ENCODE peak calls at places on chromosomes 12 and 14, in four cellular contexts. I is cardiac muscle cell, P is suprapubic skin, X is HL-60. M is an unnamed sample.

GRCh38 chr12:130596241-130596640 is 119.9 kb downstream of the RIMBP2 start:
- DNase-seq in P (no peak), X (no peak), I (no peak), M (no peak)

GRCh38 chr14:43132441-43132840 is 1374.6 kb downstream of the FSCB start:
- DNase-seq in I (no peak), X (no peak), P (no peak), M (no peak)

GRCh38 chr12:93684716-93685115 is 7.5 kb downstream of the CRADD start:
- DNase-seq in P (no peak), I (no peak), X (no peak), M (no peak)

GRCh38 chr14:22908601-22909000 is 10.3 kb downstream of the RBM23 start:
- DNase-seq in P (no peak), X (peak), I (no peak), M (no peak)

GRCh38 chr12:10498042-10498441 is 7.6 kb upstream of the EIF2S3B start:
- DNase-seq in P (no peak), I (no peak), X (no peak), M (no peak)

GRCh38 chr14:77000340-77001235 is 27.9 kb downstream of the IRF2BPL start:
- DNase-seq in X (peak), I (peak), P (no peak), M (no peak)

GRCh38 chr14:56087824-56088571 is 30.2 kb upstream of the PELI2 start:
- DNase-seq in I (peak), P (no peak), X (no peak), M (no peak)

GRCh38 chr12:50059440-50060119 is 2.2 kb downstream of the ASIC1 start:
- DNase-seq in P (no peak), I (no peak), X (peak), M (no peak)

GRCh38 chr12:99553461-99553860 is 94.1 kb upstream of the GARIN6 start:
- DNase-seq in I (no peak), X (no peak), P (no peak), M (no peak)

GRCh38 chr14:104758981-104759975 is 6.3 kb downstream of the SIVA1 start:
- DNase-seq in I (no peak), P (no peak), X (no peak), M (no peak)

GRCh38 chr12:116143883-116144266 is 133.6 kb downstream of the MED13L start:
- DNase-seq in X (no peak), I (peak), P (no peak), M (no peak)

GRCh38 chr12:17579148-17580026 is 510.6 kb downstream of the RERGL start:
- DNase-seq in P (no peak), I (peak), X (no peak), M (no peak)

GRCh38 chr12:132066345-132066685 is 77.8 kb downstream of the DDX51 start:
- DNase-seq in I (no peak), X (peak), P (no peak), M (no peak)

GRCh38 chr14:64758711-64759554 is 54.7 kb downstream of the PLEKHG3 start:
- DNase-seq in X (no peak), I (no peak), P (no peak), M (no peak)

GRCh38 chr12:92034858-92035401 is 110.7 kb downstream of the BTG1 start:
- DNase-seq in I (no peak), P (no peak), X (no peak), M (no peak)

GRCh38 chr12:4330203-4330602 is 9.2 kb downstream of the TIGAR start:
- DNase-seq in I (no peak), X (no peak), P (no peak), M (no peak)

GRCh38 chr14:20317720-20318119 is 12.0 kb upstream of the TTC5 start:
- DNase-seq in X (no peak), P (no peak), I (no peak), M (no peak)

GRCh38 chr14:73786632-73786941 is 65.0 kb upstream of the PTGR2 start:
- DNase-seq in P (no peak), X (no peak), I (peak), M (no peak)

GRCh38 chr14:25904446-25904845 is 693.4 kb downstream of the NOVA1 start:
- DNase-seq in P (no peak), X (no peak), I (no peak), M (no peak)

GRCh38 chr14:89440997-89441909 is 24.2 kb upstream of the FOXN3 start:
- DNase-seq in P (no peak), X (no peak), I (no peak), M (no peak)

GRCh38 chr12:101498252-101498651 is 23.1 kb downstream of the SPIC start:
- DNase-seq in P (no peak), X (no peak), I (no peak), M (no peak)

GRCh38 chr12:96257550-96258392 is 63.6 kb downstream of the ELK3 start:
- DNase-seq in P (no peak), X (no peak), I (no peak), M (no peak)

GRCh38 chr12:123075092-123075491 is 75.8 kb downstream of the PITPNM2 start:
- DNase-seq in I (no peak), X (no peak), P (no peak), M (no peak)

GRCh38 chr12:6553051-6553868 is 2.6 kb downstream of the IFFO1 start:
- DNase-seq in X (no peak), P (no peak), I (no peak), M (no peak)

GRCh38 chr12:12716151-12716844 is 870 bp upstream of the CDKN1B start:
- DNase-seq in I (no peak), P (no peak), X (peak), M (no peak)

GRCh38 chr14:72855913-72856312 is 38.0 kb downstream of the DPF3 start:
- DNase-seq in P (no peak), I (no peak), X (no peak), M (no peak)

GRCh38 chr12:12007713-12008231 is 63.0 kb upstream of the BCL2L14 start:
- DNase-seq in P (no peak), I (no peak), X (no peak), M (no peak)

GRCh38 chr12:121190523-121191031 is 19.4 kb upstream of the P2RX4 start:
- DNase-seq in X (no peak), I (no peak), P (no peak), M (no peak)
- H3K4me3 ChIP-seq in X (no peak), I (no peak), P (no peak), M (no peak)

GRCh38 chr14:102374264-102374663 is 11.5 kb downstream of the TECPR2 start:
- DNase-seq in X (no peak), P (no peak), I (no peak), M (no peak)
- H3K4me3 ChIP-seq in X (no peak), P (no peak), I (no peak), M (no peak)

DNA sequence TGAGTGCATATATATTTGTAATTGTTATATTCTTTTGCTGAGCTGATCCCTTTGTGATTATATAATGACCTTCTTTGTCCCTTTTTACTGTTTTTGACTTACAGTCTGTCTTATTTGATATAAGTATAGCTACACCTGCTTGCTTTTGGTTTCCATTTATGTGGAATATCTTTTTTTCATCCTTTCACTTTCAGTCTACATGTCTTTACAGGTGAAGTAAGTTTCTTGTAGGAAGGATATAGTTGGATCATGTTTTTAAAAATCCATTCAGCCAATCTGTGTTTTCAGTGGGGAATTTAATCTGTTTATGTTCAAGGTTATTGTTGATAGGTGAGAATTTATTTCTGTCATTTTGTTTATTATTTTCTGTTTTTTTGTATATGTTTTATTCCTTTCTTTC is 12.1 kb downstream of the GZMH start:
- DNase-seq in I (no peak), P (no peak), X (no peak), M (no peak)
- H3K4me3 ChIP-seq in I (no peak), P (no peak), X (no peak), M (no peak)

GRCh38 chr14:38186217-38186616 is 21.5 kb upstream of the SSTR1 start:
- DNase-seq in X (no peak), P (no peak), I (no peak), M (no peak)

GRCh38 chr14:38185661-38186060 is 22.0 kb upstream of the SSTR1 start:
- DNase-seq in P (no peak), I (no peak), X (no peak), M (no peak)

GRCh38 chr14:38184132-38184531 is 23.6 kb upstream of the SSTR1 start:
- DNase-seq in I (no peak), P (no peak), X (no peak), M (no peak)

GRCh38 chr14:38187475-38187874 is 20.2 kb upstream of the SSTR1 start:
- DNase-seq in X (no peak), P (no peak), I (no peak), M (no peak)

DNA sequence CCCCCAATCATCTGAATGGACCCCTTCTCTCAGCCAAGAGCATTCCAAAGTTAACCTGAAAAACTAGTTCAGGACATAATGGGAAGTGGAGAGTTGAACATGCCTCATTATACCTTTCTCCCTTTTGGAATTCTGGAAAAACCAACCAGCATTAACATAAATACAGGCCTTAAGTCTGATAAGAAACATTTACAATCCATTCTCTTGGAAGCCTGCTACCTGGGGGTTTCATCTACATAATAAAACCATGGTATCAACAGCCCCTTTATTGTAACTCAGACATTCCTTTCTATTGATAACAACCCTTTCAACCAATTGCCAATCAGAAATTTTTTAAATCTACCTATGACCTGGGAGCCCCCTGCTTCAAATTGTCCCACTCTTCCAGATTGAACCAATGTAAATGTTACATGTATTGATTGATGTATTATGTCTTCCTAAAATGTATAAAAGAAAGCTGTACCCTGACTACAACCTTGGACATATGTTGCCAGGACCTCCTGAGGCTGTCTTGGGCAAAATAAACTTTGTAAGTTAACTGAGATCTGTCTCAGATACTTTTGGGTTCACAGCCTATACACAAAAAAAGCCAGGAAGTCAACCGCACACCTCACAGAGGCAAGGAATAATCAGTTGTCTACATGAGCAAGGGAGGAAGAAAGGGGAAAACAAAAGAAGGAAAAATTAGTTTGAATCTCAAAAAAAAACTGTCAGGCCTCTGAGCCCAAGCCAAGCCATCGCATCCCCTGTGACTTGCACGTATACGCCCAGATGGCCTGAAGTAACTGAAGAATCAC is 17.6 kb upstream of the SSTR1 start:
- DNase-seq in P (no peak), X (no peak), I (no peak), M (no peak)
- H3K4me3 ChIP-seq in P (no peak), X (no peak), I (no peak), M (no peak)

GRCh38 chr12:9326085-9326484 is 117.9 kb upstream of the PZP start:
- DNase-seq in I (no peak), P (no peak), X (no peak), M (no peak)

GRCh38 chr12:9325513-9325912 is 117.3 kb upstream of the PZP start:
- DNase-seq in P (no peak), I (no peak), X (no peak), M (no peak)

GRCh38 chr12:9328065-9328464 is 119.9 kb upstream of the PZP start:
- DNase-seq in X (no peak), P (no peak), I (no peak), M (no peak)

GRCh38 chr12:9329019-9329418 is 120.8 kb upstream of the PZP start:
- DNase-seq in I (no peak), P (no peak), X (no peak), M (no peak)

GRCh38 chr12:9327307-9327706 is 119.1 kb upstream of the PZP start:
- DNase-seq in X (no peak), P (no peak), I (no peak), M (no peak)
- H3K4me3 ChIP-seq in X (no peak), P (no peak), I (no peak), M (no peak)

DNA sequence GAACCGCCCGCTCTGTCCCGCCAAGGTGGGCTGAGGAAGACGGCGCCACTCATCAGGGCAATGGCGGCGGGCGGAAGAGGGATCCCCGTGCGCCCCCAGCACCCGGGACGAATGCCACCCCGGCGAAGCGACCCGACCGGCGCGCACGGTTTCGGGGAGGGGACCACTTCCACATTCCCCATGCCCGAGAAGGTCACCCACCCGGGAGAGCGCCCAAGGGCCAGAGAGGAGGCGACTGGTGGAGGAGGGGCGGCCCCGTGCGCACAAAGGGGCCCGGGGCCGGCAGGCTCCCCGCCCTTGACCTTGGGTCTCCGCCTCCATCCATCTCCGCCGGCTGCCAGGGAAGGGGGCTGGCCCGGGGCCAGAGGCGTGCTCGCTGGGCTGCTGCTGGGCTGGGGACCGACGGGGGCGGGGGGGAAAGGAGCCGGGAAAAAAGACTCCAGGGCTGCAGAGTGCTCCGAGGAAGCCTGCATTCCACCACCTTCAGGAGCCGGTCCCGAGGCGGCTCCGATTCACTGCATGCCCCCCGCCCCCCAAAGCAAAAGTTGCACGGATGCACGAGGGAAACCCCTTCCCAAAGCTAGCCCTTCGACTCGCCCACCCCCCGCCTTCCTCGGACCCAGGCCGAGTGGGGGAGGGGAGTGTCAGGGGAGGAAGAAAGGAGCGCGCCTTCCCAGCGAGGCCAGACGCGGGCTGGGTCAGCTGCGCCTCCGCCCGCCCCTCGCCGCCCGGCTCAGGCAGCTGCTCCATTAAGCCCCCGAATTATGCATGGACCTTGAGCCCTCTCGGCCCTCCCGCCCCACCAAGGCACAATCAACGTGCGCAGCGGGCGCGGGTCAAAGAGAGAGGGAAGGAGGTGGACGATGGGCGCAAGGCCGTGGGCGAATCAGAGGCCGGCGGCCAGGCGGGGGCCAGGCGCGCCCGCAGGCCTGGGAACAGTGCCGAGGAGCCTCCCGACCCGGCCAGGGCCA is 26.2 kb downstream of the BCL11B start:
- DNase-seq in P (no peak), X (no peak), I (peak), M (no peak)
- H3K4me3 ChIP-seq in P (peak), X (no peak), I (peak), M (peak)

GRCh38 chr12:63301311-63301710 is 150.3 kb upstream of the AVPR1A start:
- DNase-seq in X (no peak), P (no peak), I (no peak), M (no peak)
- H3K4me3 ChIP-seq in X (no peak), P (no peak), I (no peak), M (no peak)

GRCh38 chr12:53258541-53259539 is 9.3 kb upstream of the ESPL1 start:
- DNase-seq in P (no peak), I (no peak), X (no peak), M (no peak)
- H3K4me3 ChIP-seq in P (no peak), I (no peak), X (no peak), M (no peak)

M was measured in vagina.